ENCODE peak calls at places on chromosomes 11 and 22, in five cellular contexts. Y, A, J, X and L are unnamed samples.

GRCh38 chr11:64585150-64585549 is 5.9 kb upstream of the SLC22A12 start:
- DNase-seq in J (no peak), X (no peak), Y (no peak), A (no peak), L (no peak)

GRCh38 chr22:21443735-21444421 is 23.3 kb upstream of the TMEM191C start:
- DNase-seq in X (no peak), Y (no peak), A (no peak), J (no peak), L (no peak)

GRCh38 chr11:77473801-77474508 is at the start of gene PAK1:
- DNase-seq in X (peak), Y (peak), A (peak), J (peak), L (no peak)

GRCh38 chr22:49712195-49712791 is 115.4 kb downstream of the BRD1 start:
- DNase-seq in A (no peak), Y (no peak), J (no peak), X (no peak), L (no peak)

GRCh38 chr11:10021563-10021962 is 272.5 kb downstream of the SBF2 start:
- DNase-seq in J (no peak), X (peak), Y (no peak), A (no peak), L (no peak)

GRCh38 chr11:88179141-88179540 is 3.9 kb upstream of the RAB38 start:
- DNase-seq in Y (no peak), X (no peak), J (no peak), A (no peak), L (no peak)

GRCh38 chr11:102592634-102593581 is 32.2 kb downstream of the MMP20 start:
- DNase-seq in Y (no peak), X (peak), J (no peak), A (no peak), L (no peak)

GRCh38 chr11:60978546-60979380 is 7.3 kb downstream of the CD6 start:
- DNase-seq in Y (no peak), X (no peak), J (no peak), A (no peak), L (peak)

GRCh38 chr11:20474176-20474950 is 86.8 kb downstream of the PRMT3 start:
- DNase-seq in Y (peak), A (no peak), X (peak), J (no peak), L (no peak)

GRCh38 chr22:38973289-38974169 is 8.6 kb upstream of the APOBEC3B start:
- DNase-seq in A (no peak), Y (no peak), J (no peak), X (peak), L (no peak)

GRCh38 chr11:102986815-102987214 is 31.3 kb upstream of the MMP13 start:
- DNase-seq in X (no peak), Y (no peak), J (no peak), A (no peak), L (no peak)

GRCh38 chr11:65118097-65118837 is 766 bp upstream of the ZNHIT2 start:
- DNase-seq in J (no peak), X (no peak), Y (no peak), A (no peak), L (no peak)

GRCh38 chr11:133337905-133338536 is 194.3 kb downstream of the OPCML start:
- DNase-seq in Y (no peak), X (peak), J (no peak), A (no peak), L (no peak)

GRCh38 chr11:1889941-1890855 is 1.5 kb downstream of the PRR33 start:
- DNase-seq in X (no peak), A (no peak), J (no peak), Y (no peak), L (no peak)

GRCh38 chr11:99911116-99911515 is 776.0 kb upstream of the ARHGAP42 start:
- DNase-seq in J (no peak), A (no peak), X (peak), Y (no peak), L (no peak)